ENCODE peak calls at places on chromosomes 16 and 17, in nine cellular contexts. One of them, this sample, is unnamed.

GRCh38 chr16:3004781-3005284 is 7.9 kb upstream of the CLDN9 start:
- DNase-seq in thoracic aorta: no peak
- DNase-seq in CD8-positive, alpha-beta memory T cell: no peak
- DNase-seq in SJSA1: no peak
- DNase-seq in CD8-positive, alpha-beta T cell: no peak
- DNase-seq in A673: no peak
- DNase-seq in stomach: peak; percentile 56
- DNase-seq in body of pancreas: peak; percentile 84
- DNase-seq in mucosa of descending colon: peak; percentile 82
- DNase-seq in this sample: no peak

GRCh38 chr16:68528686-68529379 is 10.3 kb upstream of the ZFP90 start:
- DNase-seq in SJSA1: peak; percentile 78
- DNase-seq in thoracic aorta: peak; percentile 51
- DNase-seq in stomach: peak; percentile 90
- DNase-seq in mucosa of descending colon: peak; percentile 90
- DNase-seq in A673: peak; percentile 88
- DNase-seq in CD8-positive, alpha-beta memory T cell: peak; percentile 82
- DNase-seq in CD8-positive, alpha-beta T cell: peak; percentile 88
- DNase-seq in body of pancreas: peak; percentile 90
- DNase-seq in this sample: peak; percentile 90

GRCh38 chr17:71071837-71072236 is 902.5 kb downstream of the KCNJ2 start:
- DNase-seq in CD8-positive, alpha-beta memory T cell: no peak
- DNase-seq in body of pancreas: peak; percentile 2
- DNase-seq in thoracic aorta: no peak
- DNase-seq in SJSA1: peak; percentile 86
- DNase-seq in mucosa of descending colon: no peak
- DNase-seq in stomach: no peak
- DNase-seq in A673: peak; percentile 7
- DNase-seq in CD8-positive, alpha-beta T cell: no peak
- DNase-seq in this sample: no peak

GRCh38 chr17:34301986-34302385 is 16.4 kb downstream of the CCL11 start:
- DNase-seq in stomach: no peak
- DNase-seq in A673: no peak
- DNase-seq in CD8-positive, alpha-beta T cell: no peak
- DNase-seq in thoracic aorta: no peak
- DNase-seq in CD8-positive, alpha-beta memory T cell: no peak
- DNase-seq in body of pancreas: no peak
- DNase-seq in SJSA1: no peak
- DNase-seq in mucosa of descending colon: no peak
- DNase-seq in this sample: no peak

GRCh38 chr17:53722407-53722806 is 100.3 kb upstream of the KIF2B start:
- DNase-seq in CD8-positive, alpha-beta T cell: no peak
- DNase-seq in SJSA1: peak; percentile 62
- DNase-seq in stomach: no peak
- DNase-seq in thoracic aorta: no peak
- DNase-seq in body of pancreas: peak; percentile 22
- DNase-seq in mucosa of descending colon: no peak
- DNase-seq in A673: peak; percentile 26
- DNase-seq in CD8-positive, alpha-beta memory T cell: no peak
- DNase-seq in this sample: no peak

GRCh38 chr16:76118344-76118743 is 158.9 kb upstream of the CNTNAP4 start:
- DNase-seq in CD8-positive, alpha-beta memory T cell: no peak
- DNase-seq in CD8-positive, alpha-beta T cell: no peak
- DNase-seq in body of pancreas: no peak
- DNase-seq in stomach: no peak
- DNase-seq in thoracic aorta: no peak
- DNase-seq in SJSA1: no peak
- DNase-seq in A673: no peak
- DNase-seq in mucosa of descending colon: no peak
- DNase-seq in this sample: no peak

GRCh38 chr16:82081271-82081670 is 46.2 kb downstream of the HSD17B2 start:
- DNase-seq in thoracic aorta: no peak
- DNase-seq in A673: no peak
- DNase-seq in mucosa of descending colon: peak; percentile 54
- DNase-seq in CD8-positive, alpha-beta T cell: no peak
- DNase-seq in body of pancreas: no peak
- DNase-seq in stomach: no peak
- DNase-seq in CD8-positive, alpha-beta memory T cell: no peak
- DNase-seq in SJSA1: no peak
- DNase-seq in this sample: no peak

GRCh38 chr16:27108826-27109665 is 42.3 kb downstream of the C16orf82 start:
- DNase-seq in CD8-positive, alpha-beta memory T cell: no peak
- DNase-seq in A673: no peak
- DNase-seq in thoracic aorta: no peak
- DNase-seq in body of pancreas: no peak
- DNase-seq in stomach: no peak
- DNase-seq in mucosa of descending colon: no peak
- DNase-seq in CD8-positive, alpha-beta T cell: no peak
- DNase-seq in SJSA1: no peak
- DNase-seq in this sample: no peak

GRCh38 chr16:31076319-31076718 is 2.1 kb downstream of the ZNF646 start:
- DNase-seq in stomach: no peak
- DNase-seq in A673: no peak
- DNase-seq in CD8-positive, alpha-beta T cell: no peak
- DNase-seq in SJSA1: no peak
- DNase-seq in mucosa of descending colon: no peak
- DNase-seq in thoracic aorta: no peak
- DNase-seq in CD8-positive, alpha-beta memory T cell: no peak
- DNase-seq in body of pancreas: no peak
- DNase-seq in this sample: no peak

GRCh38 chr16:3716831-3717234 is 491 bp downstream of the TRAP1 start:
- DNase-seq in mucosa of descending colon: peak; percentile 38
- DNase-seq in SJSA1: no peak
- DNase-seq in stomach: no peak
- DNase-seq in CD8-positive, alpha-beta memory T cell: no peak
- DNase-seq in CD8-positive, alpha-beta T cell: no peak
- DNase-seq in body of pancreas: peak; percentile 32
- DNase-seq in thoracic aorta: no peak
- DNase-seq in A673: peak; percentile 56
- DNase-seq in this sample: peak; percentile 52

GRCh38 chr16:5024632-5025031 is 9.1 kb downstream of the NAGPA start:
- DNase-seq in CD8-positive, alpha-beta T cell: no peak
- DNase-seq in stomach: peak; percentile 73
- DNase-seq in SJSA1: no peak
- DNase-seq in A673: peak; percentile 39
- DNase-seq in CD8-positive, alpha-beta memory T cell: no peak
- DNase-seq in body of pancreas: peak; percentile 74
- DNase-seq in thoracic aorta: no peak
- DNase-seq in mucosa of descending colon: peak; percentile 68
- DNase-seq in this sample: no peak

GRCh38 chr16:71707199-71707598 is 17.3 kb downstream of the PHLPP2 start:
- DNase-seq in body of pancreas: no peak
- DNase-seq in thoracic aorta: no peak
- DNase-seq in mucosa of descending colon: no peak
- DNase-seq in CD8-positive, alpha-beta T cell: no peak
- DNase-seq in stomach: no peak
- DNase-seq in A673: peak; percentile 35
- DNase-seq in SJSA1: no peak
- DNase-seq in CD8-positive, alpha-beta memory T cell: no peak
- DNase-seq in this sample: no peak

GRCh38 chr17:76232342-76232741 is 8.0 kb downstream of the RNF157 start:
- DNase-seq in SJSA1: peak; percentile 42
- DNase-seq in body of pancreas: no peak
- DNase-seq in thoracic aorta: no peak
- DNase-seq in stomach: no peak
- DNase-seq in CD8-positive, alpha-beta memory T cell: no peak
- DNase-seq in A673: no peak
- DNase-seq in CD8-positive, alpha-beta T cell: no peak
- DNase-seq in mucosa of descending colon: no peak
- DNase-seq in this sample: no peak

GRCh38 chr16:15950869-15951268 is 1.5 kb downstream of the ABCC1 start:
- DNase-seq in stomach: no peak
- DNase-seq in SJSA1: no peak
- DNase-seq in body of pancreas: no peak
- DNase-seq in A673: no peak
- DNase-seq in thoracic aorta: no peak
- DNase-seq in mucosa of descending colon: no peak
- DNase-seq in CD8-positive, alpha-beta memory T cell: no peak
- DNase-seq in CD8-positive, alpha-beta T cell: no peak
- DNase-seq in this sample: no peak

GRCh38 chr17:47693667-47694017 is 319 bp upstream of the TBKBP1 start:
- DNase-seq in body of pancreas: no peak
- DNase-seq in thoracic aorta: no peak
- DNase-seq in CD8-positive, alpha-beta T cell: no peak
- DNase-seq in mucosa of descending colon: no peak
- DNase-seq in stomach: no peak
- DNase-seq in A673: no peak
- DNase-seq in CD8-positive, alpha-beta memory T cell: peak; percentile 48
- DNase-seq in SJSA1: no peak
- DNase-seq in this sample: no peak

DNA sequence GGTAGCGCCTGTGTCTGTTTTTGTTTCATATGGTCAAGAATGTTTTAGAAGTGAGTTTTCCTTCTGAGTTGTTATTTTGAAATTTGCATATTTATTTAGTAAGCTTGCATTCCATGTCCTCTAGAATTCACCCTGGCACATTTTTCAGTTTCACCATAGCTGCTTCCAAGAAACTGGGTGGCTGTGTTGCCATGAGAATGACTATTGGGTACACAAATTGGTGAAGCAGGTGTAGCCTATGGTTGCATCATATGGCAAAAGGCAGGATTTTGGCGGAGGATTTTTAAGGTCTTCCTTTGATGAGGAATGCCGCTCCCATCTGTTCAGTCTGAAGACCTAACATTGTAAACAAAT is 1.3 kb downstream of the HERPUD1 start:
- DNase-seq in CD8-positive, alpha-beta memory T cell: no peak
- DNase-seq in A673: no peak
- DNase-seq in CD8-positive, alpha-beta T cell: no peak
- DNase-seq in SJSA1: no peak
- DNase-seq in body of pancreas: no peak
- DNase-seq in thoracic aorta: no peak
- DNase-seq in stomach: no peak
- DNase-seq in mucosa of descending colon: no peak
- DNase-seq in this sample: no peak
- H3K4me1 ChIP-seq in CD8-positive, alpha-beta memory T cell: peaks cover 53% of the 10 kb centered on the region
- H3K4me1 ChIP-seq in A673: peaks cover 33% of the 10 kb centered on the region
- H3K4me1 ChIP-seq in CD8-positive, alpha-beta T cell: peaks cover 27% of the 10 kb centered on the region
- H3K4me1 ChIP-seq in SJSA1: peaks cover 18% of the 10 kb centered on the region
- H3K4me1 ChIP-seq in body of pancreas: peaks cover 48% of the 10 kb centered on the region
- H3K4me1 ChIP-seq in thoracic aorta: peaks cover 12% of the 10 kb centered on the region
- H3K4me1 ChIP-seq in stomach: peaks cover 34% of the 10 kb centered on the region
- H3K4me1 ChIP-seq in mucosa of descending colon: peaks cover 20% of the 10 kb centered on the region
- H3K4me1 ChIP-seq in this sample: peaks cover 64% of the 10 kb centered on the region

GRCh38 chr16:1156983-1157638 is 4.2 kb downstream of the CACNA1H start:
- DNase-seq in body of pancreas: no peak
- DNase-seq in mucosa of descending colon: no peak
- DNase-seq in CD8-positive, alpha-beta memory T cell: no peak
- DNase-seq in CD8-positive, alpha-beta T cell: no peak
- DNase-seq in thoracic aorta: no peak
- DNase-seq in SJSA1: no peak
- DNase-seq in stomach: no peak
- DNase-seq in A673: no peak
- DNase-seq in this sample: no peak
- H3K4me1 ChIP-seq in body of pancreas: peaks cover 53% of the 10 kb centered on the region
- H3K4me1 ChIP-seq in mucosa of descending colon: peaks cover 9% of the 10 kb centered on the region
- H3K4me1 ChIP-seq in CD8-positive, alpha-beta memory T cell: peaks cover 7% of the 10 kb centered on the region
- H3K4me1 ChIP-seq in CD8-positive, alpha-beta T cell: peaks cover 8% of the 10 kb centered on the region
- H3K4me1 ChIP-seq in thoracic aorta: peaks cover 11% of the 10 kb centered on the region
- H3K4me1 ChIP-seq in SJSA1: no peaks in the 10 kb centered on the region
- H3K4me1 ChIP-seq in stomach: peaks cover 46% of the 10 kb centered on the region
- H3K4me1 ChIP-seq in A673: peaks cover 54% of the 10 kb centered on the region
- H3K4me1 ChIP-seq in this sample: peaks cover 27% of the 10 kb centered on the region

GRCh38 chr17:40312893-40313659 is 4.1 kb downstream of the RARA start:
- DNase-seq in mucosa of descending colon: no peak
- DNase-seq in CD8-positive, alpha-beta T cell: no peak
- DNase-seq in body of pancreas: no peak
- DNase-seq in stomach: no peak
- DNase-seq in SJSA1: no peak
- DNase-seq in A673: no peak
- DNase-seq in CD8-positive, alpha-beta memory T cell: no peak
- DNase-seq in thoracic aorta: no peak
- DNase-seq in this sample: no peak

GRCh38 chr17:40314557-40314953 is 5.6 kb downstream of the RARA start:
- DNase-seq in body of pancreas: peak; percentile 95
- DNase-seq in CD8-positive, alpha-beta T cell: peak; percentile 93
- DNase-seq in thoracic aorta: peak; percentile 97
- DNase-seq in SJSA1: peak; percentile 99
- DNase-seq in stomach: peak; percentile 95
- DNase-seq in A673: peak; percentile 85
- DNase-seq in mucosa of descending colon: peak; percentile 82
- DNase-seq in CD8-positive, alpha-beta memory T cell: peak; percentile 76
- DNase-seq in this sample: peak; percentile 97

GRCh38 chr17:40315206-40315605 is 6.2 kb downstream of the RARA start:
- DNase-seq in thoracic aorta: no peak
- DNase-seq in stomach: peak; percentile 17
- DNase-seq in mucosa of descending colon: no peak
- DNase-seq in A673: no peak
- DNase-seq in body of pancreas: no peak
- DNase-seq in SJSA1: no peak
- DNase-seq in CD8-positive, alpha-beta T cell: no peak
- DNase-seq in CD8-positive, alpha-beta memory T cell: no peak
- DNase-seq in this sample: no peak

GRCh38 chr17:40312131-40312731 is 3.3 kb downstream of the RARA start:
- DNase-seq in stomach: no peak
- DNase-seq in mucosa of descending colon: no peak
- DNase-seq in body of pancreas: no peak
- DNase-seq in CD8-positive, alpha-beta memory T cell: no peak
- DNase-seq in SJSA1: no peak
- DNase-seq in A673: no peak
- DNase-seq in thoracic aorta: no peak
- DNase-seq in CD8-positive, alpha-beta T cell: no peak
- DNase-seq in this sample: no peak

GRCh38 chr17:40313660-40314556 is 4.9 kb downstream of the RARA start:
- DNase-seq in A673: no peak
- DNase-seq in CD8-positive, alpha-beta T cell: no peak
- DNase-seq in SJSA1: no peak
- DNase-seq in stomach: no peak
- DNase-seq in mucosa of descending colon: no peak
- DNase-seq in body of pancreas: no peak
- DNase-seq in thoracic aorta: no peak
- DNase-seq in CD8-positive, alpha-beta memory T cell: no peak
- DNase-seq in this sample: no peak
- H3K4me1 ChIP-seq in A673: peaks cover 50% of the 10 kb centered on the region
- H3K4me1 ChIP-seq in CD8-positive, alpha-beta T cell: peaks cover 79% of the 10 kb centered on the region
- H3K4me1 ChIP-seq in SJSA1: peaks cover 90% of the 10 kb centered on the region
- H3K4me1 ChIP-seq in stomach: peaks cover 92% of the 10 kb centered on the region
- H3K4me1 ChIP-seq in mucosa of descending colon: peaks cover 54% of the 10 kb centered on the region
- H3K4me1 ChIP-seq in body of pancreas: peaks cover 92% of the 10 kb centered on the region
- H3K4me1 ChIP-seq in thoracic aorta: peaks cover 81% of the 10 kb centered on the region
- H3K4me1 ChIP-seq in CD8-positive, alpha-beta memory T cell: peaks cover 66% of the 10 kb centered on the region
- H3K4me1 ChIP-seq in this sample: peaks cover 90% of the 10 kb centered on the region

DNA sequence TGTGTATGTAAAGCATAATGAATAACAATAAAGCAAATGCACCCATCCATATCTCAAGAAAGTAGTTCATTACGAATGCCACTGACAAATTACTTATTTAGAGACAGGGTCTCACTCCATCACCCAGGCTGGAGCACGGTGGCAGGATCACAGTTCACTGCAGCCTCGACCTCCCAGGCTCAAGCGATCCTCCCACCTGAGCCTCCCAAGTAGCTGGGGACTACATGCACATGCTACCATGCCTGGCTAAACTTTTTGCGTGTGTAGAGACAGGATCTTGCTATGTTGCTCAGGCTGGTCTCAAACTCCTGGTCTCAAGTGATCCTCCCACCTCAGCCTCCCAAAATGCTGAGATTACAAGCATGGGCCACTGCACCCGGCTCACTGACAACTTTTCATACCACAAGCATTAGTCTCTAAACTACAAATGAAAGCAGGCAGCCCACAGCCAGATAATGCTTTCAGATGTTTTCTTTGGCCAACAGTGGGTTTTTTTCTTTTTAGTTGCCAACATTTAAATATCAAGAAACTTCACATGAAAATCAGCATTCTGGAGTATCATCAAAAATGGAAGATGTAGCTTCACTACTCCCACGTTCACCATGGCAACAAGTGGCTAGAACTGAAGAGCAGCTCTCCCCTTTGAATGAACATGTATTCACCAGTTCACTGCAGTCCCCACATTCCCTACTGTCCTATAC is 7.7 kb downstream of the ARHGAP17 start:
- DNase-seq in CD8-positive, alpha-beta memory T cell: no peak
- DNase-seq in A673: no peak
- DNase-seq in stomach: no peak
- DNase-seq in mucosa of descending colon: no peak
- DNase-seq in body of pancreas: no peak
- DNase-seq in thoracic aorta: no peak
- DNase-seq in CD8-positive, alpha-beta T cell: no peak
- DNase-seq in SJSA1: no peak
- DNase-seq in this sample: no peak
- H3K4me1 ChIP-seq in CD8-positive, alpha-beta memory T cell: peaks cover 38% of the 10 kb centered on the region
- H3K4me1 ChIP-seq in A673: peaks cover 72% of the 10 kb centered on the region
- H3K4me1 ChIP-seq in stomach: peaks cover 34% of the 10 kb centered on the region
- H3K4me1 ChIP-seq in mucosa of descending colon: peaks cover 51% of the 10 kb centered on the region
- H3K4me1 ChIP-seq in body of pancreas: peaks cover 28% of the 10 kb centered on the region
- H3K4me1 ChIP-seq in thoracic aorta: peaks cover 43% of the 10 kb centered on the region
- H3K4me1 ChIP-seq in CD8-positive, alpha-beta T cell: peaks cover 24% of the 10 kb centered on the region
- H3K4me1 ChIP-seq in SJSA1: peaks cover 59% of the 10 kb centered on the region
- H3K4me1 ChIP-seq in this sample: peaks cover 77% of the 10 kb centered on the region

This sample was measured in lower lobe of right lung.